ENCODE peak calls at places on chromosomes 1 and 21, in four cellular contexts. K is body of pancreas, H is HCT116, B is esophagus muscularis mucosa. X is an unnamed sample.

GRCh38 chr1:238779676-238780075 is 606.7 kb upstream of the CHRM3 start:
- DNase-seq in B (no peak), H (no peak), K (no peak), X (no peak)

GRCh38 chr1:55284856-55285255 is 69.7 kb upstream of the USP24 start:
- DNase-seq in H (peak; percentile 29), K (peak; percentile 35), B (no peak), X (peak; percentile 60)

GRCh38 chr21:45615145-45615711 is 28.3 kb upstream of the PCBP3 start:
- DNase-seq in H (no peak), K (peak; percentile 36), B (no peak), X (peak; percentile 31)

GRCh38 chr1:226820935-226821718 is 49.3 kb upstream of the PSEN2 start:
- DNase-seq in K (peak; percentile 49), H (no peak), B (peak; percentile 97), X (peak; percentile 100)

GRCh38 chr1:9181990-9182783 is 52.4 kb upstream of the H6PD start:
- DNase-seq in B (no peak), H (no peak), K (peak; percentile 63), X (no peak)

GRCh38 chr1:83554174-83554573 is 444.8 kb downstream of the TTLL7 start:
- DNase-seq in H (no peak), B (no peak), K (no peak), X (no peak)

GRCh38 chr1:58741689-58742553 is 41.9 kb downstream of the JUN start:
- DNase-seq in K (no peak), H (no peak), B (no peak), X (no peak)

GRCh38 chr1:114024049-114024448 is 44.8 kb downstream of the OLFML3 start:
- DNase-seq in K (no peak), B (no peak), H (no peak), X (no peak)

GRCh38 chr1:247118946-247119446 is 14.8 kb upstream of the ZNF669 start:
- DNase-seq in K (no peak), H (peak; percentile 22), B (no peak), X (no peak)

GRCh38 chr1:153253693-153254092 is 5.8 kb upstream of the LORICRIN start:
- DNase-seq in K (no peak), B (peak; percentile 86), H (no peak), X (no peak)

GRCh38 chr1:33454646-33455282 is 17.7 kb upstream of the ZSCAN20 start:
- DNase-seq in B (no peak), K (no peak), H (no peak), X (no peak)

GRCh38 chr1:50438945-50439344 is 15.7 kb upstream of the DMRTA2 start:
- DNase-seq in K (no peak), B (no peak), H (no peak), X (peak; percentile 20)

GRCh38 chr1:32199717-32200072 is 700 bp upstream of the CCDC28B start:
- DNase-seq in K (peak; percentile 91), B (no peak), H (no peak), X (peak; percentile 26)

GRCh38 chr1:231590453-231591198 is 36.0 kb upstream of the DISC1 start:
- DNase-seq in H (peak; percentile 47), K (peak; percentile 64), B (no peak), X (peak; percentile 83)

GRCh38 chr1:25631750-25632495 is 15.3 kb downstream of the MAN1C1 start:
- DNase-seq in K (no peak), H (no peak), B (peak; percentile 60), X (no peak)

GRCh38 chr1:15406911-15407559 is 2.7 kb upstream of the EFHD2 start:
- DNase-seq in B (no peak), K (no peak), H (no peak), X (peak; percentile 86)

GRCh38 chr1:151255381-151255780 is 847 bp downstream of the PSMD4 start:
- DNase-seq in K (no peak), B (no peak), H (no peak), X (peak; percentile 23)

GRCh38 chr21:42654179-42654912 is 925 bp downstream of the PDE9A start:
- DNase-seq in K (no peak), B (no peak), H (no peak), X (no peak)

GRCh38 chr1:21919520-21919919 is 17.6 kb downstream of the HSPG2 start:
- DNase-seq in B (no peak), H (no peak), K (no peak), X (peak; percentile 86)

GRCh38 chr1:25028910-25029599 is 99.0 kb upstream of the RUNX3 start:
- DNase-seq in K (no peak), B (no peak), H (no peak), X (no peak)

GRCh38 chr1:16920951-16921350 is 780 bp upstream of the CROCC start:
- DNase-seq in K (no peak), H (no peak), B (no peak), X (no peak)

GRCh38 chr21:16608209-16608830 is 878.5 kb downstream of the USP25 start:
- DNase-seq in K (no peak), B (no peak), H (no peak), X (no peak)

GRCh38 chr1:43770111-43770510 is 62.8 kb downstream of the ST3GAL3 start:
- DNase-seq in B (no peak), H (no peak), K (no peak), X (no peak)

GRCh38 chr1:58699011-58699762 is 675 bp downstream of the MYSM1 start:
- DNase-seq in B (no peak), H (no peak), K (peak; percentile 26), X (no peak)

GRCh38 chr1:26597629-26598039 is 68.1 kb downstream of the RPS6KA1 start:
- DNase-seq in K (no peak), H (peak; percentile 68), B (no peak), X (peak; percentile 63)

GRCh38 chr1:151606384-151606783 is 5.5 kb upstream of the SNX27 start:
- DNase-seq in B (no peak), K (no peak), H (peak; percentile 29), X (peak; percentile 48)

GRCh38 chr1:44086722-44087474 is 31.7 kb upstream of the KLF17 start:
- DNase-seq in K (no peak), H (no peak), B (no peak), X (no peak)

GRCh38 chr1:113255728-113256347 is 134.5 kb upstream of the MAGI3 start:
- DNase-seq in B (no peak), H (no peak), K (peak; percentile 61), X (no peak)

GRCh38 chr21:46189213-46189958 is 5.1 kb upstream of the SPATC1L start:
- DNase-seq in K (no peak), B (peak; percentile 90), H (no peak), X (peak; percentile 58)

GRCh38 chr21:41939391-41939790 is 14.4 kb downstream of the C2CD2 start:
- DNase-seq in H (no peak), K (no peak), B (no peak), X (no peak)

GRCh38 chr21:41901099-41901498 is 22.0 kb upstream of the PRDM15 start:
- DNase-seq in H (no peak), B (no peak), K (peak; percentile 80), X (no peak)

GRCh38 chr1:72568113-72568512 is 285.8 kb upstream of the NEGR1 start:
- DNase-seq in H (no peak), B (no peak), K (no peak), X (no peak)

GRCh38 chr21:38631171-38631570 is 132.9 kb upstream of the ERG start:
- DNase-seq in K (no peak), H (no peak), B (no peak), X (no peak)

GRCh38 chr1:161168906-161169305 is 2.7 kb downstream of the PPOX start:
- DNase-seq in K (no peak), B (no peak), H (no peak), X (no peak)

GRCh38 chr1:998905-999796 is 746 bp downstream of the HES4 start:
- DNase-seq in K (no peak), B (no peak), H (no peak), X (peak; percentile 41)

GRCh38 chr1:6495041-6495441 is 3.6 kb upstream of the PLEKHG5 start:
- DNase-seq in K (no peak), H (no peak), B (no peak), X (no peak)

GRCh38 chr21:16279658-16280581 is 550.1 kb downstream of the USP25 start:
- DNase-seq in B (no peak), H (no peak), K (peak; percentile 9), X (peak; percentile 10)

GRCh38 chr1:173863224-173864151 is 4.3 kb downstream of the GAS5 start:
- DNase-seq in K (no peak), B (no peak), H (no peak), X (no peak)
- TF ChIP-seq POLR2A in K (no peak), B (no peak), H (peak; percentile 49), X (no peak)

DNA sequence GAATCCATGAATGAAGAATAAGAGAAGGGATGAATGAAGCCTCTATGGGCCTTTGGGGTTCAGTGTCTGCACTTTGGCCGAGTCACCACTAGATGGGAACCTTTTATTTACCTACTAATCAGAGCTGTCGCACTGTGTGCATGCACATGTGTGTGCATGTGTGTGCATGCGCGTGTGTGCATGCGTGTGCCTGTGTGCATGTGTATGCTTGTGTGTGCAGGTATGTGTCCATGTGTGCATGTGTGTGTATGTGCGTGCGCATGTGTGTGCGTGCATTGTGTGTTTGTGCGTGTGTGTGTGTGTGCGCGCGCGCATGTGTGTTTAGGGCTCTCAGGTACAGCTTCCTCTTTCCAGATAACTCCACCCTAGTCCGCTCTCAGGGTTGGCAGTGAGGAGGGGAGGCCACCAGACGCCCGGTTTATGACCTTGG is 20.4 kb upstream of the UBXN10 start:
- DNase-seq in H (peak; percentile 16), K (no peak), B (no peak), X (no peak)
- TF ChIP-seq CTCF in H (peak; percentile 47), K (no peak), B (peak; percentile 24), X (peak; percentile 12)

GRCh38 chr1:149846042-149846441 is 53.3 kb upstream of the BOLA1 start:
- DNase-seq in K (no peak), B (no peak), H (no peak), X (no peak)

GRCh38 chr1:149844096-149844495 is 55.3 kb upstream of the BOLA1 start:
- DNase-seq in K (no peak), H (no peak), B (no peak), X (peak; percentile 78)

GRCh38 chr1:149846600-149847466 is 52.5 kb upstream of the BOLA1 start:
- DNase-seq in K (no peak), B (no peak), H (no peak), X (no peak)

GRCh38 chr1:149844650-149845255 is 54.6 kb upstream of the BOLA1 start:
- DNase-seq in B (no peak), H (no peak), K (no peak), X (no peak)

GRCh38 chr1:149845416-149845815 is 54.0 kb upstream of the BOLA1 start:
- DNase-seq in H (no peak), K (no peak), B (no peak), X (no peak)
- TF ChIP-seq POLR2A in H (no peak), K (no peak), B (no peak), X (no peak)

DNA sequence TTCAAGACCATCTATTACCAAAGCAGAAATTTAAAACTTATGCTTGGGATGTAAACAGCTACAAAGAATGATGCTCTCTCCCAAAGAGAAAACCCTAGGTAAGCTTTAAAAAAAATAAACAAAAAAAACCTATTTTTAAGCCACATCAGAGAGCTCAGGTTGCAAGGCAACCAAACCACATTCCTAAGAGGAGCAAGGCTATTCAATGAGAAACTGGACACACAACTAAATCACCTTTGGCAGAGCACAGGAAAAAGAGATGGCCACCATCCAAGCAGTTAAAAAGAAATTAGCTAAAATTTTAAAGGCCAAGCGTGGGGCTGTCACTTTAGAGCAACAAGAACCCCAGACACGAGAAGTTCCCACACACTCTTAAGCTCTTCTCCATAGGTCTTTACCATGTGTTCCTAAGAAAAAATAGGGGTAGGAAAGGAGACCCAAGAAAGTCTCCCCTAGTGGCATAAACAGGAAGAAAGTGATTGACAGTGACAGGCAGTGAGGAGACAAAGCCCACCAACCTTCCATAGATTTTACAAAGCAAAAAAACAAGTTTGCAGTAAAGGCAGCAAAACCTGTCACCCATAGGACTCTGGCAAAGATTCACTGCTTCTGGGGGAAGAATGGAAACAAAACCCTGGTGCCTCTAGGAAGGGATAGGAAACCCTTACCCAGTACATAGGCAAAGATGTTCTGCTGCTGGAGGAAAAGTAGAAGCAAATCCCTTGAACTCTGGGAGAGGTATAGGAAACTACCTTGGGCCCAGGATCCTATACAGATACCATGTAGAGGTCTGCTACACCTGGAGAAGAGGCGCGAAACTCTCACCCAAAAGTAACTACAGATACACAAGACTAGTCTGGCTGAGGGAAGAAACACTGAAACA is 68.5 kb downstream of the FOXJ3 start:
- DNase-seq in H (no peak), B (no peak), K (peak; percentile 8), X (no peak)
- TF ChIP-seq CTCF in H (no peak), B (no peak), K (no peak), X (no peak)

X was measured in IMR-90.